ENCODE peak calls at places on chromosomes 16 and 17, in four cellular contexts. One of them, this sample, is unnamed.

GRCh38 chr16:12375341-12375740 is 398.8 kb downstream of the SNX29 start:
- DNase-seq in H7: no peak
- DNase-seq in DND-41: no peak
- DNase-seq in renal cortical epithelial cell: no peak
- DNase-seq in this sample: no peak

GRCh38 chr17:78366109-78366848 is 6.4 kb upstream of the SOCS3 start:
- DNase-seq in H7: peak
- DNase-seq in renal cortical epithelial cell: peak
- DNase-seq in DND-41: no peak
- DNase-seq in this sample: no peak

GRCh38 chr17:47905221-47905733 is 9.2 kb downstream of the SP2 start:
- DNase-seq in DND-41: no peak
- DNase-seq in H7: no peak
- DNase-seq in renal cortical epithelial cell: peak
- DNase-seq in this sample: no peak

GRCh38 chr16:19168173-19169080 is at the start of gene SYT17:
- DNase-seq in H7: peak
- DNase-seq in renal cortical epithelial cell: no peak
- DNase-seq in DND-41: no peak
- DNase-seq in this sample: no peak

GRCh38 chr16:8996891-8997290 is 33.2 kb upstream of the USP7 start:
- DNase-seq in DND-41: peak
- DNase-seq in renal cortical epithelial cell: no peak
- DNase-seq in H7: peak
- DNase-seq in this sample: no peak

GRCh38 chr17:82463391-82463790 is 4.8 kb downstream of the NARF start:
- DNase-seq in DND-41: no peak
- DNase-seq in H7: no peak
- DNase-seq in renal cortical epithelial cell: no peak
- DNase-seq in this sample: no peak

GRCh38 chr17:62876664-62877411 is 68.7 kb upstream of the MARCHF10 start:
- DNase-seq in renal cortical epithelial cell: no peak
- DNase-seq in DND-41: no peak
- DNase-seq in H7: no peak
- DNase-seq in this sample: no peak

GRCh38 chr17:79388556-79389295 is 222.1 kb downstream of the RBFOX3 start:
- DNase-seq in DND-41: peak
- DNase-seq in renal cortical epithelial cell: peak
- DNase-seq in H7: peak
- DNase-seq in this sample: no peak

GRCh38 chr17:69448431-69449102 is 34.1 kb downstream of the MAP2K6 start:
- DNase-seq in DND-41: no peak
- DNase-seq in H7: peak
- DNase-seq in renal cortical epithelial cell: peak
- DNase-seq in this sample: no peak

GRCh38 chr16:29877266-29877961 is 14.4 kb upstream of the CDIPT start:
- DNase-seq in DND-41: peak
- DNase-seq in H7: peak
- DNase-seq in renal cortical epithelial cell: peak
- DNase-seq in this sample: no peak

GRCh38 chr17:49746791-49747490 is 17.0 kb downstream of the FAM117A start:
- DNase-seq in H7: no peak
- DNase-seq in DND-41: peak
- DNase-seq in renal cortical epithelial cell: peak
- DNase-seq in this sample: no peak

GRCh38 chr16:49742428-49743205 is 113.3 kb downstream of the ZNF423 start:
- DNase-seq in H7: no peak
- DNase-seq in DND-41: no peak
- DNase-seq in renal cortical epithelial cell: no peak
- DNase-seq in this sample: no peak

GRCh38 chr16:75293746-75294145 is 42.3 kb upstream of the BCAR1 start:
- DNase-seq in H7: no peak
- DNase-seq in DND-41: no peak
- DNase-seq in renal cortical epithelial cell: no peak
- DNase-seq in this sample: no peak

GRCh38 chr16:68792465-68793324 is 50.6 kb upstream of the TANGO6 start:
- DNase-seq in renal cortical epithelial cell: peak
- DNase-seq in H7: no peak
- DNase-seq in DND-41: no peak
- DNase-seq in this sample: no peak

GRCh38 chr16:1181715-1182671 is 29.1 kb downstream of the CACNA1H start:
- DNase-seq in H7: peak
- DNase-seq in renal cortical epithelial cell: peak
- DNase-seq in DND-41: no peak
- DNase-seq in this sample: no peak

GRCh38 chr16:83273504-83274173 is 534.1 kb upstream of the HSBP1 start:
- DNase-seq in H7: no peak
- DNase-seq in renal cortical epithelial cell: no peak
- DNase-seq in DND-41: no peak
- DNase-seq in this sample: no peak

GRCh38 chr16:86019446-86020047 is 120.6 kb downstream of the IRF8 start:
- DNase-seq in DND-41: no peak
- DNase-seq in renal cortical epithelial cell: no peak
- DNase-seq in H7: peak
- DNase-seq in this sample: peak

GRCh38 chr17:17356931-17357270 is 53.7 kb downstream of the NT5M start:
- DNase-seq in DND-41: no peak
- DNase-seq in H7: no peak
- DNase-seq in renal cortical epithelial cell: no peak
- DNase-seq in this sample: peak

GRCh38 chr16:48282636-48283263 is 35.4 kb upstream of the ABCC11 start:
- DNase-seq in H7: no peak
- DNase-seq in DND-41: no peak
- DNase-seq in renal cortical epithelial cell: no peak
- DNase-seq in this sample: no peak

GRCh38 chr17:78979780-78980623 is at the start of gene LGALS3BP:
- DNase-seq in H7: peak
- DNase-seq in renal cortical epithelial cell: peak
- DNase-seq in DND-41: peak
- DNase-seq in this sample: no peak

GRCh38 chr17:47990962-47991731 is 20.2 kb downstream of the CDK5RAP3 start:
- DNase-seq in renal cortical epithelial cell: no peak
- DNase-seq in DND-41: no peak
- DNase-seq in H7: peak
- DNase-seq in this sample: no peak

GRCh38 chr16:11251525-11252481 is 4.2 kb downstream of the SOCS1 start:
- DNase-seq in renal cortical epithelial cell: no peak
- DNase-seq in DND-41: peak
- DNase-seq in H7: no peak
- DNase-seq in this sample: no peak

GRCh38 chr17:15432807-15433547 is 34.4 kb downstream of the CDRT4 start:
- DNase-seq in H7: no peak
- DNase-seq in renal cortical epithelial cell: no peak
- DNase-seq in DND-41: no peak
- DNase-seq in this sample: no peak

GRCh38 chr17:66466933-66467367 is 164.5 kb downstream of the PRKCA start:
- DNase-seq in H7: no peak
- DNase-seq in renal cortical epithelial cell: peak
- DNase-seq in DND-41: no peak
- DNase-seq in this sample: no peak

GRCh38 chr17:56785396-56785795 is 48.3 kb downstream of the C17orf67 start:
- DNase-seq in renal cortical epithelial cell: peak
- DNase-seq in DND-41: no peak
- DNase-seq in H7: no peak
- DNase-seq in this sample: no peak

GRCh38 chr16:1631931-1632637 is 19.9 kb downstream of the CRAMP1 start:
- DNase-seq in H7: no peak
- DNase-seq in DND-41: no peak
- DNase-seq in renal cortical epithelial cell: no peak
- DNase-seq in this sample: no peak

GRCh38 chr17:82520041-82520910 is 744 bp downstream of the FOXK2 start:
- DNase-seq in renal cortical epithelial cell: peak
- DNase-seq in DND-41: peak
- DNase-seq in H7: peak
- DNase-seq in this sample: no peak

This sample was measured in chondrocyte.